ENCODE peak calls at places on chromosomes 2 and 18, in four cellular contexts. S is SK-N-SH, A is HepG2, H is GM12878. O is an unnamed sample.

GRCh38 chr2:127068351-127068741 is 38.6 kb downstream of the BIN1 start:
- DNase-seq in S (no peak), A (no peak), H (no peak), O (no peak)

GRCh38 chr2:120385355-120386127 is 39.6 kb downstream of the INHBB start:
- DNase-seq in S (no peak), A (no peak), H (no peak), O (no peak)

GRCh38 chr2:236221798-236222197 is 42.4 kb downstream of the ASB18 start:
- DNase-seq in S (no peak), A (no peak), H (no peak), O (no peak)

GRCh38 chr2:96698221-96698861 is 41.5 kb downstream of the LMAN2L start:
- DNase-seq in S (no peak), A (no peak), H (no peak), O (no peak)

GRCh38 chr2:46923011-46923669 is 7.5 kb upstream of the MCFD2 start:
- DNase-seq in S (no peak), A (no peak), H (no peak), O (peak; percentile 53)

GRCh38 chr18:5995626-5996025 is 100.3 kb upstream of the TMEM200C start:
- DNase-seq in S (no peak), A (no peak), H (no peak), O (no peak)

GRCh38 chr2:29753676-29754444 is 167.5 kb downstream of the ALK start:
- DNase-seq in S (peak; percentile 54), A (no peak), H (no peak), O (no peak)

GRCh38 chr2:103873719-103874359 is 980.1 kb upstream of the POU3F3 start:
- DNase-seq in S (no peak), A (no peak), H (no peak), O (no peak)

GRCh38 chr2:131156452-131157149 is 51.5 kb downstream of the PLEKHB2 start:
- DNase-seq in S (peak; percentile 39), A (peak; percentile 37), H (no peak), O (no peak)
- TF ChIP-seq CTCF in S (peak; percentile 24), A (peak; percentile 65), H (no peak), O (no peak)

GRCh38 chr2:74036010-74036409 is 51.3 kb downstream of the TET3 start:
- DNase-seq in S (no peak), A (no peak), H (no peak), O (no peak)

GRCh38 chr2:74039611-74040010 is 54.9 kb downstream of the TET3 start:
- DNase-seq in S (no peak), A (no peak), H (no peak), O (no peak)

GRCh38 chr2:74041182-74041581 is 56.5 kb downstream of the TET3 start:
- DNase-seq in S (no peak), A (no peak), H (no peak), O (no peak)

GRCh38 chr2:74036450-74037175 is 51.9 kb downstream of the TET3 start:
- DNase-seq in S (no peak), A (no peak), H (no peak), O (no peak)

GRCh38 chr2:74037379-74037860 is 52.7 kb downstream of the TET3 start:
- DNase-seq in S (no peak), A (no peak), H (peak; percentile 54), O (no peak)
- TF ChIP-seq PBX3 in S (no peak), A (no peak), H (peak; percentile 22), O (no peak)

GRCh38 chr2:128377071-128377910 is 58.6 kb upstream of the HS6ST1 start:
- DNase-seq in S (no peak), A (no peak), H (no peak), O (no peak)
- H3K4me1 ChIP-seq in S (no peaks in the 10 kb centered on the region), A (peaks cover 65% of the 10 kb centered on the region), H (no peaks in the 10 kb centered on the region), O (no peaks in the 10 kb centered on the region)

GRCh38 chr2:241597561-241597960 is 39.0 kb downstream of the BOK start:
- DNase-seq in S (no peak), A (no peak), H (no peak), O (no peak)

GRCh38 chr2:241595600-241596140 is 37.1 kb downstream of the BOK start:
- DNase-seq in S (no peak), A (peak; percentile 49), H (no peak), O (no peak)

GRCh38 chr2:241598061-241598460 is 38.9 kb downstream of the THAP4 start:
- DNase-seq in S (no peak), A (no peak), H (no peak), O (no peak)

GRCh38 chr2:241601841-241602240 is 35.1 kb downstream of the THAP4 start:
- DNase-seq in S (no peak), A (no peak), H (no peak), O (no peak)

GRCh38 chr2:241598487-241598886 is 38.5 kb downstream of the THAP4 start:
- DNase-seq in S (peak; percentile 48), A (peak; percentile 45), H (no peak), O (no peak)
- TF ChIP-seq CTCF in S (no peak), A (peak; percentile 80), H (peak; percentile 25), O (peak; percentile 23)

DNA sequence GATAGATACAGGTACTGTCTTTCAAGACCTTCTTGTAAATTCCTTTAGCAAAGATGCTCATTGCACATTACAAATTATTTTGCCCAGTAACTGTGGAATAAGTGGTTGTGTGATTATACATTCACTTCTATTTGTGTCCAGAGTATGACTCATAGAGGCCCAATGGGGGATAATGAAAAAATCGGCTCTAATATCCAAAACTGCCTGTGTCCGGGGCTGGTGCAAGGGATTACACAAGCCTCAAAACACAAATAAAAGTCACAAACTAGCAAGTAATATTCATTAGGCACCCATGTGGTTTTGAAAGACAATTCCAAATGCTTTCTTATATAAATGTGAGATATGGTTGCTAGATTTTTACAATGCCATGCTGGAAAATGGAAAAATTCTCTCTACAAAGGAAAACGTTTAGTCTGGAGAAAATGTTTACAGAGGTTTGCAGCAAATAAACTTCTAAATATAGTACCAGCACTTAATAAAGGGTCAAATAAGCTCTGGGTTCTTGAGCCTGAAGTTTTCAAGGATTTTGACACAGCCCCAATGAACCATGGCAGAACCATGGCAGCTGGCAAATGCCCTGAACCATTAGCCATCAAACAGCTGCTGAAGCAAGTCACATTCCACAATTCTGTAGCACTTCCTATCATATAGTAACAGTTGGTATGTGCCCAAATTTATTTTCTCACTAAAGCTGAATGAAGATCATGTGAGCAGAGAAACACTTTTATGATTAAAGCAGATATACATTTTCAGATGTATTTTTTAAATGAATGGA is 40.5 kb downstream of the IRS1 start:
- DNase-seq in S (no peak), A (no peak), H (no peak), O (no peak)
- TF ChIP-seq PBX3 in S (no peak), A (no peak), H (no peak), O (no peak)